ENCODE peak calls at places on chromosomes 6 and 20, in four cellular contexts. One of them, this sample, is unnamed.

GRCh38 chr20:60984666-60985065 is 267.4 kb upstream of the CDH4 start:
- DNase-seq in pancreas: no peak
- DNase-seq in left ventricle myocardium inferior: no peak
- DNase-seq in ACHN: no peak
- DNase-seq in this sample: no peak

GRCh38 chr6:7438011-7438410 is 48.4 kb downstream of the RIOK1 start:
- DNase-seq in pancreas: no peak
- DNase-seq in left ventricle myocardium inferior: no peak
- DNase-seq in ACHN: no peak
- DNase-seq in this sample: no peak

GRCh38 chr20:49872056-49872455 is 43.3 kb downstream of the SPATA2 start:
- DNase-seq in pancreas: no peak
- DNase-seq in left ventricle myocardium inferior: no peak
- DNase-seq in ACHN: no peak
- DNase-seq in this sample: no peak

GRCh38 chr6:41675992-41676391 is 37.7 kb downstream of the MDFI start:
- DNase-seq in pancreas: no peak
- DNase-seq in left ventricle myocardium inferior: no peak
- DNase-seq in ACHN: no peak
- DNase-seq in this sample: no peak

GRCh38 chr6:71236926-71237425 is 51.6 kb upstream of the OGFRL1 start:
- DNase-seq in pancreas: no peak
- DNase-seq in left ventricle myocardium inferior: no peak
- DNase-seq in ACHN: no peak
- DNase-seq in this sample: no peak

GRCh38 chr6:24719125-24719931 is at the start of gene C6orf62:
- DNase-seq in pancreas: peak
- DNase-seq in left ventricle myocardium inferior: no peak
- DNase-seq in ACHN: peak
- DNase-seq in this sample: peak

GRCh38 chr6:149319413-149319812 is 1.9 kb downstream of the TAB2 start:
- DNase-seq in pancreas: no peak
- DNase-seq in left ventricle myocardium inferior: no peak
- DNase-seq in ACHN: peak
- DNase-seq in this sample: no peak

GRCh38 chr20:50270034-50270395 is 79.4 kb downstream of the CEBPB start:
- DNase-seq in pancreas: no peak
- DNase-seq in left ventricle myocardium inferior: no peak
- DNase-seq in ACHN: no peak
- DNase-seq in this sample: no peak

GRCh38 chr20:38272961-38273360 is 12.4 kb upstream of the KIAA1755 start:
- DNase-seq in pancreas: no peak
- DNase-seq in left ventricle myocardium inferior: no peak
- DNase-seq in ACHN: no peak
- DNase-seq in this sample: peak

GRCh38 chr6:157637516-157637915 is 185.5 kb upstream of the SNX9 start:
- DNase-seq in pancreas: no peak
- DNase-seq in left ventricle myocardium inferior: no peak
- DNase-seq in ACHN: no peak
- DNase-seq in this sample: no peak